ENCODE peak calls at places on chromosome 19, in nine cellular contexts. J is uterus; T is RPMI8226; C is AG10803; V is epithelial cell of prostate; S is prostate gland; O is stimulated activated CD8-positive, alpha-beta memory T cell treated with anti-CD3 and anti-CD28 coated beads, Interleukin-15, amount 100 ng/mL, for 4 hours; X is T-cell; U is effector CD4-positive, alpha-beta T cell. M is an unnamed sample.

GRCh38 chr19:3983936-3984583 is 1.2 kb downstream of the EEF2 start:
- DNase-seq in J (no peak), T (peak; percentile 47), C (peak; percentile 66), V (no peak), S (peak; percentile 38), O (no peak), X (no peak), U (no peak), M (peak; percentile 47)

GRCh38 chr19:33040994-33041827 is 23.5 kb downstream of the RHPN2 start:
- DNase-seq in J (no peak), T (no peak), C (peak; percentile 29), V (peak; percentile 51), S (no peak), O (no peak), X (no peak), U (no peak), M (no peak)

GRCh38 chr19:44684892-44685847 is 13.8 kb upstream of the CEACAM16 start:
- DNase-seq in J (no peak), T (no peak), C (peak; percentile 89), V (no peak), S (no peak), O (no peak), X (no peak), U (no peak), M (no peak)

GRCh38 chr19:12792048-12792852 is 964 bp downstream of the JUNB start:
- DNase-seq in J (peak; percentile 61), T (peak; percentile 93), C (peak; percentile 64), V (no peak), S (peak; percentile 57), O (peak; percentile 71), X (peak; percentile 67), U (peak; percentile 55), M (no peak)

GRCh38 chr19:39506944-39507714 is 7.8 kb upstream of the SELENOV start:
- DNase-seq in J (no peak), T (peak; percentile 59), C (peak; percentile 51), V (no peak), S (no peak), O (no peak), X (no peak), U (no peak), M (peak; percentile 90)

GRCh38 chr19:42066075-42066754 is 3.8 kb downstream of the GRIK5 start:
- DNase-seq in J (no peak), T (no peak), C (no peak), V (no peak), S (no peak), O (no peak), X (no peak), U (no peak), M (no peak)

GRCh38 chr19:10299545-10300458 is 9.8 kb downstream of the ZGLP1 start:
- DNase-seq in J (no peak), T (peak; percentile 40), C (no peak), V (no peak), S (no peak), O (no peak), X (no peak), U (no peak), M (no peak)

GRCh38 chr19:42199440-42200115 is 17.9 kb downstream of the DEDD2 start:
- DNase-seq in J (no peak), T (no peak), C (no peak), V (no peak), S (peak; percentile 43), O (no peak), X (peak; percentile 32), U (peak; percentile 27), M (peak; percentile 53)

GRCh38 chr19:16168465-16169081 is 4.8 kb downstream of the CIB3 start:
- DNase-seq in J (no peak), T (no peak), C (no peak), V (no peak), S (no peak), O (no peak), X (no peak), U (no peak), M (no peak)

GRCh38 chr19:53463263-53463662 is 4.3 kb upstream of the ZNF813 start:
- DNase-seq in J (peak; percentile 67), T (peak; percentile 5), C (peak; percentile 5), V (no peak), S (no peak), O (no peak), X (no peak), U (no peak), M (peak; percentile 5)

GRCh38 chr19:11142528-11143171 is 12.9 kb downstream of the SPC24 start:
- DNase-seq in J (peak; percentile 98), T (peak; percentile 26), C (peak; percentile 92), V (no peak), S (peak; percentile 62), O (no peak), X (no peak), U (no peak), M (no peak)

GRCh38 chr19:14560776-14561108 is 11.1 kb downstream of the NDUFB7 start:
- DNase-seq in J (no peak), T (no peak), C (no peak), V (no peak), S (no peak), O (no peak), X (no peak), U (no peak), M (no peak)